ENCODE peak calls at places on chromosomes 2 and 18, in four cellular contexts. K is NT2/D1, N is neural progenitor cell, C is heart right ventricle. Y is an unnamed sample.
A peak's percentile ranks its signal among the peaks of the same experiment; 100 is the strongest.

GRCh38 chr2:12811916-12812315 is 95.2 kb downstream of the TRIB2 start:
- DNase-seq in K (no peak), N (no peak), C (no peak), Y (no peak)

GRCh38 chr2:55048925-55049793 is 1.1 kb downstream of the RTN4 start:
- DNase-seq in K (peak; percentile 54), N (peak; percentile 91), C (peak; percentile 86), Y (peak; percentile 91)

GRCh38 chr2:11757101-11757500 is 10.7 kb downstream of the LPIN1 start:
- DNase-seq in K (no peak), N (no peak), C (no peak), Y (no peak)

GRCh38 chr2:1739961-1740713 is 4.2 kb downstream of the PXDN start:
- DNase-seq in K (no peak), N (no peak), C (no peak), Y (peak; percentile 6)

GRCh38 chr2:116491292-116491691 is 1323.2 kb upstream of the DDX18 start:
- DNase-seq in K (no peak), N (no peak), C (no peak), Y (no peak)

GRCh38 chr2:133760366-133760765 is 192.1 kb upstream of the NCKAP5 start:
- DNase-seq in K (no peak), N (no peak), C (no peak), Y (no peak)

GRCh38 chr2:28582152-28582551 is 86.3 kb downstream of the PLB1 start:
- DNase-seq in K (no peak), N (no peak), C (no peak), Y (no peak)

GRCh38 chr2:31531101-31531500 is 49.6 kb downstream of the SRD5A2 start:
- DNase-seq in K (no peak), N (no peak), C (no peak), Y (no peak)

GRCh38 chr2:237218756-237219155 is 133.1 kb downstream of the COPS8 start:
- DNase-seq in K (no peak), N (no peak), C (no peak), Y (no peak)

GRCh38 chr2:169361706-169362345 is 508 bp downstream of the LRP2 start:
- DNase-seq in K (no peak), N (peak; percentile 72), C (no peak), Y (peak; percentile 28)

GRCh38 chr2:221571391-221572179 is 519 bp downstream of the EPHA4 start:
- DNase-seq in K (no peak), N (peak; percentile 46), C (peak; percentile 51), Y (peak; percentile 24)

GRCh38 chr2:240670402-240670801 is 12.3 kb downstream of the AQP12B start:
- DNase-seq in K (no peak), N (no peak), C (no peak), Y (no peak)

GRCh38 chr2:120949957-120950590 is 214.4 kb downstream of the GLI2 start:
- DNase-seq in K (no peak), N (no peak), C (no peak), Y (no peak)

GRCh38 chr18:79569720-79570119 is 109.9 kb upstream of the CTDP1 start:
- DNase-seq in K (no peak), N (no peak), C (no peak), Y (peak; percentile 4)

GRCh38 chr2:69026026-69026425 is 13.0 kb downstream of the ANTXR1 start:
- DNase-seq in K (peak; percentile 44), N (peak; percentile 69), C (no peak), Y (peak; percentile 68)

GRCh38 chr2:145909781-145910180 is 1389.9 kb upstream of the ZEB2 start:
- DNase-seq in K (no peak), N (no peak), C (no peak), Y (no peak)

GRCh38 chr2:146602383-146602782 is 1242.4 kb upstream of the ACVR2A start:
- DNase-seq in K (no peak), N (no peak), C (no peak), Y (no peak)

GRCh38 chr2:128638311-128638710 is 319.6 kb upstream of the HS6ST1 start:
- DNase-seq in K (peak; percentile 40), N (peak; percentile 64), C (no peak), Y (peak; percentile 60)

GRCh38 chr2:122033796-122034195 is 278.3 kb downstream of the TSN start:
- DNase-seq in K (no peak), N (no peak), C (no peak), Y (no peak)

DNA sequence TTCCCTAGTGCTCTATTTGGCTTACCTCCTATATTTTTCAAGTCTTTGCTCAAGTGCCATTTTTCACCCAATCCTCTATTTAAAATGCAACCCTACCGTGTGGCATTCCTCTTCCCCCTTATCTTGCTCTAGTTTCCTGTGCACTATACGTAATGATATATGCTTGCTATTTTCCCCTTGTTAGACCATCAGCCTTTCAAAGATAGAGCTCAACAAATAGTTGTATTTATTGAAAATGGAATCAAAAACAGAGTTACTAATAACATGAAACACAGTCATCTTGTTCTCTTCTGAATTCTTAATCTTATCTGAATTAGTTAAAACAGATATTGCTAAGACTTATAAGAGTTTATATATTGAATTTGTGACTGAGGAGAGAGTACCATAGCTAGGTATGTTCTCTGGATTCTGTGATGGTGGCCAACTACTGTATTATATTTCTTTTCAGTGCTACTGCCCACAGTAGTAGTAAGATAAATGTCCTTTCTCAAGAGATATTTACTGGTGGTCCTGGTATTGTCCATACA is 55.3 kb downstream of the CAB39 start:
- DNase-seq in K (no peak), N (no peak), C (no peak), Y (no peak)
- H3K36me3 ChIP-seq in K (peaks cover 22% of the 10 kb centered on the region), N (peaks cover 13% of the 10 kb centered on the region), C (no peaks in the 10 kb centered on the region), Y (peaks cover 4% of the 10 kb centered on the region)

DNA sequence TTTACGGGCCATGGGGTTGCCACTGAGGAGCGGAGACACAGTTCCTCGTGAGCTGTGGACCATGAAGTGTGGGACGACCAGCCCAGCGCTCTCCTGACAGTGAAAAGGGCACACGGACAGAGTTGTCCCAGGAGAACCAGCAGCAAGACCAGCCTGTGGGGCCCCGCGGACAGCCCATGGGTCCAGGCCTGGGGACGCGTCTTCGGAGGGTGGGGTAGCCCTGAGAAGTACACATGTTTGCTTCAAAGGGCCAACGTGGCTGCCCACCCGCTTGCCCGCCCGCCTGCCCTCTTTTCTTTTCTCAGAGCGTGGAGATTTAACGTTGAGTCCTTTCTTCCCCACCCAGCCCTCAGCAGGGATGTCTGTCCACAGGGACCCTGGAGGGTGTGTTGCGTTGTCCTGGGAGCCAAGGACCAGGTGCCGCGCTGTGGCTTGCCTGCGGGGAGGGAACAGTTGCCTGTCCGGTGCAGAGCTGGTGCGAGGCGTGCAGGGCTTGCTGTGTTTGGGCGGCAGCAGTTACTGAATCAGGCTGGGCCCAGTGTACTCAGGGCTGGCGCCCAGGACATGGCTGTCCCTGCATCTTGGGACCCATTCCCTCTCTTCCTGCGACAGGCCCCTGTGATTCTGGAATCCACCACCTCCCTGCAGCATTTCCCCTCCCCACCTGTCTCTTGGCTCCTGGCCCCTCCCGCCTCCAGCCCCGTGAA is 120.1 kb upstream of the HDAC4 start:
- DNase-seq in K (no peak), N (no peak), C (no peak), Y (no peak)
- H3K36me3 ChIP-seq in K (no peaks in the 10 kb centered on the region), N (no peaks in the 10 kb centered on the region), C (no peaks in the 10 kb centered on the region), Y (no peaks in the 10 kb centered on the region)

DNA sequence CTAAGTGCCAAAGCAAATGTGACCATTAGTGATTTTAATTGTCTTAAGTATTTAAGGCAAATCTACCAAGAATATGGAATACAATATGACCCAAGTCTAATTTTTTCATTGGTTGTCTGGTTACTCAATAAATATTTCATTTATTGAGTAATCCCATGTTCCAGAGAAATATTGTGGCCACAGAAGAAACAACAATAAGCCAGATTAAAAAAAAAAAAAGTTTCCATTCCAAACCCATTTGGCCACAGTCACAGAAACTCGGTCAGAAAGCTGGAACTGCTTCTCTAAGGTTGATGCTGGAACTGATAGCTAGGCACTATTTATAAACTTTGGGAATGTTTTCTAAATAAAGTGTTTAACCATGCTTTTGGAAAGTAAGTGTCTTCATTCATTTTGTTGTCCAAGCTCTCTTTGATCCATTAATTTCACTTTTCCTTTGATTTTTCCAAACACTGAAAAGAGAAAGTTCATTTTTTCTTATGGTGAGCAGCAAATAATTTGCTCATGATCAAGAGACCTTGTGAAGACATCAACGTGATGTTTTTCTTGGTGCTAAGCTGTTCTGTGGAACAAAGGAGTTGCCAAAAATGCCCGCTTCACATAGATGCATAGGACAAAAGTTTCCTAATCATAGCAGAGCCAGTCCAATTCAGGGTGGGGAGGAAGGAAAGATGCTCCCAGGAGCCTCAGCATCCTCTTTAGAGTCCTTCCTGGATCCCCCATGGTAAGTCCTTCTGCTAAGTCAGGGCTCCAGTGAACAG is 72.1 kb upstream of the CCBE1 start:
- DNase-seq in K (no peak), N (no peak), C (no peak), Y (no peak)
- H3K36me3 ChIP-seq in K (no peaks in the 10 kb centered on the region), N (no peaks in the 10 kb centered on the region), C (no peaks in the 10 kb centered on the region), Y (no peaks in the 10 kb centered on the region)

DNA sequence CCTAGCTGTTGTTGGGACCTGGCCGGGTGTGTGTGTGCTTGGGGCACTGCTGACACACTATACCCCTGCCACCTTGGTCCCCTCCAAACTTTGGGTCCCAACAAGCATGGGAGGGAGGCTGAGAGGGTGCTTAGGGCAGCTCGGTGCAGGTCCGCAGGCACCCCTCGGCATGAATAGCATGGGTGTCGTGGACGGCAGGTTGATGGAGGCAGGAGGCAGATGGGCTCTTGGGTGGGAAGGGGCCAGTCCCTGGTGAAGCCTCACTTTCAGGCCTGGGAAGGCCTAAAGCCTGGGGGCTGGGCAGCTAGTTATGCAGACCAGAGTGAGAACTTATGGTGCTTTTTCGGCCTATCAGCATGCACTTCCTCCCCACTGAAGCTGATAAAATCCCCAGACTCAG is 164.2 kb downstream of the CDH19 start:
- DNase-seq in K (no peak), N (no peak), C (no peak), Y (no peak)
- H3K36me3 ChIP-seq in K (no peaks in the 10 kb centered on the region), N (no peaks in the 10 kb centered on the region), C (no peaks in the 10 kb centered on the region), Y (no peaks in the 10 kb centered on the region)

DNA sequence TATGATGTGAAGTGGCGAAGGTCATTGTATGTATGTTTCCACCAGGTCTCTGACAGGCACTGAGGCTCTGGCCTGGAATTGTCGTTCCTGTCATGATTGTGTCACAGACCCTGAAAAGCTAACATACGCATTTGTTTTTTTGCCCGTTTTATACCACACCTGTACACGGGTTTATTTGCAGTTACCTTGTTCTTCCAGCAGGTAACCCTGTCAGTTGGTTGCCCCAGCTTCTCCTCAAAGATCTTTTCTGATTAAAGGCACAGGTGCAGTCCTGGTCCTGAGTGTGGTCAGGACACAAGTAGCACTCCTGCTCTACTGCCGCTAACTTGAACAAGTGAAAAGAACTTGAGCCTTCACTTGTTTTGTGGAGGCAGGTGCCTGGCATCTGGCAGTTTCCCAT is 19.9 kb downstream of the CD8A start:
- DNase-seq in K (no peak), N (no peak), C (no peak), Y (no peak)
- H3K36me3 ChIP-seq in K (peaks cover 46% of the 10 kb centered on the region), N (peaks cover 21% of the 10 kb centered on the region), C (no peaks in the 10 kb centered on the region), Y (peaks cover 63% of the 10 kb centered on the region)

DNA sequence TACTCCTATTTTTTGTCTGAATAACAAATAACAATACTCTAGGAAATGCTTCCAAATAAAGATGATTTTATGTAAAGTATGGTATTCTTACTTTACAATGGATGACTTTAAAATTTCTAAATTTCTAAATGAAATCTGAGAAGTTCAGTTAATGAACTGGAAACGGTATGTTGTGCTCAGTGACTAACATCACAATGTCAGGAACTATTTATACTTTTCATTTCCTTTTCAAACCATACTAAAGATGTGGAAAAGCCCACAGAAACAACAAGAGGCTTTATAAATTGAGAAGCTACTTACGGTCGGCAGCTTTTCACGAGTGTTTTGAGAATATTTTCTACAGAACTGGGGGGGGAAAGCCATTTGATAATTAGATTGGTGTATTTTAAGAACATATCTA is 31.1 kb downstream of the PSME4 start:
- DNase-seq in K (no peak), N (no peak), C (no peak), Y (no peak)
- H3K36me3 ChIP-seq in K (peaks cover 48% of the 10 kb centered on the region), N (peaks cover 31% of the 10 kb centered on the region), C (no peaks in the 10 kb centered on the region), Y (peaks cover 28% of the 10 kb centered on the region)

GRCh38 chr18:12848405-12848804 is 35.6 kb downstream of the PTPN2 start:
- DNase-seq in K (no peak), N (no peak), C (no peak), Y (no peak)
- H3K36me3 ChIP-seq in K (peaks cover 2% of the 10 kb centered on the region), N (no peaks in the 10 kb centered on the region), C (no peaks in the 10 kb centered on the region), Y (no peaks in the 10 kb centered on the region)